ENCODE peak calls at places on chromosomes 7 and 10, in ten cellular contexts. Q is NCI-H510A; S is posterior cingulate gyrus; H is AG08395; G is T-helper 2 cell; X is left lung; C is activated CD8-positive, alpha-beta memory T cell treated with anti-CD3 and anti-CD28 coated beads for 1 hour; U is osteocyte; O is SK-MEL-5; W is NCI-H1105. B is an unnamed sample.

GRCh38 chr10:47423476-47423875 is 39.4 kb upstream of the ZNF488 start:
- DNase-seq in Q (no peak), S (no peak), H (no peak), G (no peak), X (no peak), C (no peak), U (no peak), O (peak; percentile 17), W (no peak), B (no peak)

GRCh38 chr7:110994028-110994967 is 96.6 kb upstream of the LRRN3 start:
- DNase-seq in Q (no peak), S (no peak), H (no peak), G (no peak), X (no peak), C (no peak), U (no peak), O (no peak), W (no peak), B (no peak)

GRCh38 chr10:6396652-6397051 is 183.4 kb downstream of the PRKCQ start:
- DNase-seq in Q (no peak), S (no peak), H (peak; percentile 74), G (no peak), X (no peak), C (no peak), U (no peak), O (no peak), W (no peak), B (no peak)

GRCh38 chr10:33506391-33506790 is 171.9 kb upstream of the NRP1 start:
- DNase-seq in Q (no peak), S (no peak), H (no peak), G (no peak), X (no peak), C (no peak), U (no peak), O (no peak), W (no peak), B (no peak)

GRCh38 chr10:13973742-13974141 is 357.0 kb downstream of the FRMD4A start:
- DNase-seq in Q (no peak), S (no peak), H (no peak), G (no peak), X (no peak), C (no peak), U (no peak), O (no peak), W (peak; percentile 23), B (no peak)

GRCh38 chr7:157522954-157523353 is 186.2 kb downstream of the DNAJB6 start:
- DNase-seq in Q (no peak), S (no peak), H (no peak), G (no peak), X (peak; percentile 23), C (no peak), U (peak; percentile 63), O (no peak), W (no peak), B (peak; percentile 56)

GRCh38 chr10:99966306-99966705 is 43.4 kb downstream of the DNMBP start:
- DNase-seq in Q (no peak), S (no peak), H (peak; percentile 78), G (no peak), X (no peak), C (no peak), U (no peak), O (no peak), W (no peak), B (no peak)

GRCh38 chr10:12945709-12946359 is 55.7 kb downstream of the CCDC3 start:
- DNase-seq in Q (no peak), S (no peak), H (no peak), G (no peak), X (no peak), C (no peak), U (peak; percentile 15), O (peak; percentile 53), W (no peak), B (no peak)

GRCh38 chr10:123042708-123043408 is 34.1 kb downstream of the ACADSB start:
- DNase-seq in Q (no peak), S (no peak), H (no peak), G (no peak), X (no peak), C (no peak), U (no peak), O (no peak), W (no peak), B (no peak)

GRCh38 chr7:127924874-127925273 is 106.4 kb downstream of the LRRC4 start:
- DNase-seq in Q (no peak), S (no peak), H (no peak), G (no peak), X (no peak), C (no peak), U (no peak), O (no peak), W (no peak), B (no peak)

GRCh38 chr7:111476586-111477293 is 85.6 kb downstream of the IMMP2L start:
- DNase-seq in Q (no peak), S (no peak), H (no peak), G (no peak), X (no peak), C (no peak), U (no peak), O (no peak), W (no peak), B (no peak)

GRCh38 chr10:100828744-100829102 is 83.3 kb downstream of the PAX2 start:
- DNase-seq in Q (peak; percentile 8), S (no peak), H (no peak), G (no peak), X (no peak), C (no peak), U (no peak), O (no peak), W (no peak), B (peak; percentile 60)

GRCh38 chr7:138880881-138881577 is 83.0 kb upstream of the ATP6V0A4 start:
- DNase-seq in Q (no peak), S (no peak), H (peak; percentile 63), G (no peak), X (no peak), C (no peak), U (no peak), O (peak; percentile 52), W (no peak), B (no peak)

GRCh38 chr10:69685802-69686585 is 55.9 kb downstream of the FAM241B start:
- DNase-seq in Q (no peak), S (no peak), H (no peak), G (no peak), X (no peak), C (no peak), U (peak; percentile 90), O (no peak), W (no peak), B (peak; percentile 82)

GRCh38 chr7:134175724-134176350 is 48.7 kb downstream of the LRGUK start:
- DNase-seq in Q (no peak), S (no peak), H (no peak), G (no peak), X (no peak), C (no peak), U (no peak), O (no peak), W (no peak), B (no peak)

GRCh38 chr10:101130984-101131961 is at the start of gene TLX1:
- DNase-seq in Q (peak; percentile 74), S (no peak), H (no peak), G (no peak), X (no peak), C (no peak), U (no peak), O (no peak), W (peak; percentile 42), B (no peak)

GRCh38 chr10:29646238-29646902 is 11.6 kb upstream of the SVIL start:
- DNase-seq in Q (no peak), S (no peak), H (peak; percentile 59), G (no peak), X (no peak), C (no peak), U (peak; percentile 73), O (peak; percentile 75), W (no peak), B (no peak)

GRCh38 chr7:1923409-1924053 is 253.5 kb downstream of the ELFN1 start:
- DNase-seq in Q (no peak), S (no peak), H (no peak), G (no peak), X (no peak), C (no peak), U (no peak), O (no peak), W (no peak), B (no peak)

GRCh38 chr10:62726142-62726541 is 78.4 kb upstream of the ADO start:
- DNase-seq in Q (no peak), S (no peak), H (no peak), G (peak; percentile 58), X (no peak), C (no peak), U (no peak), O (no peak), W (no peak), B (no peak)

GRCh38 chr10:124713679-124714298 is 30.4 kb downstream of the FAM53B start:
- DNase-seq in Q (no peak), S (no peak), H (no peak), G (no peak), X (no peak), C (no peak), U (no peak), O (no peak), W (no peak), B (no peak)

GRCh38 chr7:134174797-134175261 is 47.7 kb downstream of the LRGUK start:
- DNase-seq in Q (no peak), S (no peak), H (peak; percentile 77), G (no peak), X (no peak), C (no peak), U (no peak), O (peak; percentile 98), W (no peak), B (no peak)

GRCh38 chr10:11135709-11136108 is 118.0 kb downstream of the CELF2 start:
- DNase-seq in Q (no peak), S (no peak), H (no peak), G (no peak), X (no peak), C (no peak), U (no peak), O (no peak), W (no peak), B (no peak)

GRCh38 chr7:111137296-111138195 is 46.6 kb downstream of the LRRN3 start:
- DNase-seq in Q (no peak), S (no peak), H (no peak), G (peak; percentile 4), X (no peak), C (no peak), U (no peak), O (no peak), W (no peak), B (no peak)

GRCh38 chr7:105853931-105854419 is 22.4 kb downstream of the ATXN7L1 start:
- DNase-seq in Q (no peak), S (no peak), H (peak; percentile 48), G (no peak), X (no peak), C (no peak), U (no peak), O (no peak), W (no peak), B (no peak)

GRCh38 chr10:21078410-21079329 is 181.6 kb upstream of the NEBL start:
- DNase-seq in Q (peak; percentile 13), S (peak; percentile 53), H (peak; percentile 65), G (no peak), X (peak; percentile 47), C (no peak), U (no peak), O (peak; percentile 66), W (peak; percentile 37), B (peak; percentile 76)

GRCh38 chr10:130924138-130924819 is 387.2 kb downstream of the TCERG1L start:
- DNase-seq in Q (no peak), S (no peak), H (no peak), G (no peak), X (no peak), C (no peak), U (peak; percentile 69), O (no peak), W (no peak), B (no peak)

GRCh38 chr7:134051020-134051419 is 76.1 kb upstream of the LRGUK start:
- DNase-seq in Q (no peak), S (no peak), H (no peak), G (no peak), X (no peak), C (no peak), U (no peak), O (no peak), W (no peak), B (no peak)

GRCh38 chr10:22002531-22003110 is 909 bp downstream of the DNAJC1 start:
- DNase-seq in Q (no peak), S (no peak), H (peak; percentile 38), G (no peak), X (no peak), C (no peak), U (no peak), O (no peak), W (no peak), B (no peak)